ENCODE peak calls at places on chromosomes 12 and 14, in eight cellular contexts. One of them, this sample, is unnamed.

GRCh38 chr14:55117816-55118441 is 11.1 kb upstream of the LGALS3 start:
- DNase-seq in CD8-positive, alpha-beta T cell: no peak
- DNase-seq in coronary artery: no peak
- DNase-seq in epithelial cell of proximal tubule: no peak
- DNase-seq in A549: no peak
- DNase-seq in AG04450: no peak
- DNase-seq in lower lobe of right lung: no peak
- DNase-seq in tibial artery: no peak
- DNase-seq in this sample: no peak

GRCh38 chr12:50221228-50222008 is 54.2 kb upstream of the CERS5 start:
- DNase-seq in lower lobe of right lung: no peak
- DNase-seq in CD8-positive, alpha-beta T cell: no peak
- DNase-seq in coronary artery: no peak
- DNase-seq in A549: peak
- DNase-seq in tibial artery: no peak
- DNase-seq in epithelial cell of proximal tubule: no peak
- DNase-seq in AG04450: peak
- DNase-seq in this sample: no peak

GRCh38 chr12:105294886-105295479 is 35.5 kb upstream of the C12orf75 start:
- DNase-seq in lower lobe of right lung: no peak
- DNase-seq in coronary artery: no peak
- DNase-seq in A549: no peak
- DNase-seq in AG04450: no peak
- DNase-seq in CD8-positive, alpha-beta T cell: no peak
- DNase-seq in tibial artery: no peak
- DNase-seq in epithelial cell of proximal tubule: no peak
- DNase-seq in this sample: no peak

GRCh38 chr12:94872007-94872653 is 131.4 kb downstream of the NDUFA12 start:
- DNase-seq in AG04450: no peak
- DNase-seq in epithelial cell of proximal tubule: no peak
- DNase-seq in coronary artery: no peak
- DNase-seq in lower lobe of right lung: no peak
- DNase-seq in A549: no peak
- DNase-seq in tibial artery: no peak
- DNase-seq in CD8-positive, alpha-beta T cell: no peak
- DNase-seq in this sample: no peak

GRCh38 chr12:31853977-31854376 is 105.2 kb upstream of the RESF1 start:
- DNase-seq in A549: no peak
- DNase-seq in CD8-positive, alpha-beta T cell: no peak
- DNase-seq in epithelial cell of proximal tubule: no peak
- DNase-seq in lower lobe of right lung: no peak
- DNase-seq in coronary artery: no peak
- DNase-seq in tibial artery: no peak
- DNase-seq in AG04450: no peak
- DNase-seq in this sample: no peak

GRCh38 chr12:119673634-119674033 is 5.7 kb downstream of the PRKAB1 start:
- DNase-seq in tibial artery: no peak
- DNase-seq in epithelial cell of proximal tubule: no peak
- DNase-seq in A549: no peak
- DNase-seq in coronary artery: no peak
- DNase-seq in lower lobe of right lung: no peak
- DNase-seq in AG04450: no peak
- DNase-seq in CD8-positive, alpha-beta T cell: no peak
- DNase-seq in this sample: no peak

GRCh38 chr12:46227616-46228015 is 41.2 kb downstream of the SLC38A1 start:
- DNase-seq in tibial artery: no peak
- DNase-seq in epithelial cell of proximal tubule: no peak
- DNase-seq in CD8-positive, alpha-beta T cell: no peak
- DNase-seq in lower lobe of right lung: no peak
- DNase-seq in A549: no peak
- DNase-seq in AG04450: no peak
- DNase-seq in coronary artery: no peak
- DNase-seq in this sample: no peak

GRCh38 chr12:110717037-110717436 is 25.7 kb downstream of the PPP1CC start:
- DNase-seq in CD8-positive, alpha-beta T cell: no peak
- DNase-seq in AG04450: no peak
- DNase-seq in lower lobe of right lung: no peak
- DNase-seq in coronary artery: no peak
- DNase-seq in tibial artery: no peak
- DNase-seq in epithelial cell of proximal tubule: no peak
- DNase-seq in A549: no peak
- DNase-seq in this sample: no peak

GRCh38 chr14:57578427-57579220 is 85.0 kb upstream of the CCDC198 start:
- DNase-seq in epithelial cell of proximal tubule: peak
- DNase-seq in AG04450: no peak
- DNase-seq in CD8-positive, alpha-beta T cell: no peak
- DNase-seq in coronary artery: no peak
- DNase-seq in tibial artery: no peak
- DNase-seq in lower lobe of right lung: no peak
- DNase-seq in A549: no peak
- DNase-seq in this sample: no peak

GRCh38 chr12:66964629-66965028 is 285.8 kb upstream of the GRIP1 start:
- DNase-seq in A549: no peak
- DNase-seq in AG04450: no peak
- DNase-seq in lower lobe of right lung: no peak
- DNase-seq in CD8-positive, alpha-beta T cell: no peak
- DNase-seq in coronary artery: no peak
- DNase-seq in tibial artery: no peak
- DNase-seq in epithelial cell of proximal tubule: no peak
- DNase-seq in this sample: no peak

GRCh38 chr14:105397350-105397931 is 897 bp upstream of the TEX22 start:
- DNase-seq in lower lobe of right lung: no peak
- DNase-seq in CD8-positive, alpha-beta T cell: no peak
- DNase-seq in AG04450: no peak
- DNase-seq in tibial artery: no peak
- DNase-seq in epithelial cell of proximal tubule: no peak
- DNase-seq in coronary artery: no peak
- DNase-seq in A549: no peak
- DNase-seq in this sample: no peak

GRCh38 chr12:47604474-47604873 is 101.4 kb downstream of the RPAP3 start:
- DNase-seq in AG04450: no peak
- DNase-seq in epithelial cell of proximal tubule: no peak
- DNase-seq in A549: no peak
- DNase-seq in coronary artery: no peak
- DNase-seq in tibial artery: no peak
- DNase-seq in CD8-positive, alpha-beta T cell: no peak
- DNase-seq in lower lobe of right lung: no peak
- DNase-seq in this sample: no peak

GRCh38 chr12:40980346-40981005 is 207.6 kb upstream of the PDZRN4 start:
- DNase-seq in A549: no peak
- DNase-seq in AG04450: no peak
- DNase-seq in coronary artery: no peak
- DNase-seq in tibial artery: no peak
- DNase-seq in epithelial cell of proximal tubule: no peak
- DNase-seq in lower lobe of right lung: no peak
- DNase-seq in CD8-positive, alpha-beta T cell: no peak
- DNase-seq in this sample: no peak

GRCh38 chr14:42222924-42223471 is 616.3 kb downstream of the LRFN5 start:
- DNase-seq in CD8-positive, alpha-beta T cell: no peak
- DNase-seq in A549: peak
- DNase-seq in coronary artery: no peak
- DNase-seq in tibial artery: peak
- DNase-seq in lower lobe of right lung: no peak
- DNase-seq in AG04450: peak
- DNase-seq in epithelial cell of proximal tubule: peak
- DNase-seq in this sample: peak

GRCh38 chr12:120075034-120075616 is 41.4 kb downstream of the RAB35 start:
- DNase-seq in epithelial cell of proximal tubule: no peak
- DNase-seq in CD8-positive, alpha-beta T cell: no peak
- DNase-seq in tibial artery: no peak
- DNase-seq in A549: no peak
- DNase-seq in coronary artery: no peak
- DNase-seq in lower lobe of right lung: no peak
- DNase-seq in AG04450: no peak
- DNase-seq in this sample: no peak

DNA sequence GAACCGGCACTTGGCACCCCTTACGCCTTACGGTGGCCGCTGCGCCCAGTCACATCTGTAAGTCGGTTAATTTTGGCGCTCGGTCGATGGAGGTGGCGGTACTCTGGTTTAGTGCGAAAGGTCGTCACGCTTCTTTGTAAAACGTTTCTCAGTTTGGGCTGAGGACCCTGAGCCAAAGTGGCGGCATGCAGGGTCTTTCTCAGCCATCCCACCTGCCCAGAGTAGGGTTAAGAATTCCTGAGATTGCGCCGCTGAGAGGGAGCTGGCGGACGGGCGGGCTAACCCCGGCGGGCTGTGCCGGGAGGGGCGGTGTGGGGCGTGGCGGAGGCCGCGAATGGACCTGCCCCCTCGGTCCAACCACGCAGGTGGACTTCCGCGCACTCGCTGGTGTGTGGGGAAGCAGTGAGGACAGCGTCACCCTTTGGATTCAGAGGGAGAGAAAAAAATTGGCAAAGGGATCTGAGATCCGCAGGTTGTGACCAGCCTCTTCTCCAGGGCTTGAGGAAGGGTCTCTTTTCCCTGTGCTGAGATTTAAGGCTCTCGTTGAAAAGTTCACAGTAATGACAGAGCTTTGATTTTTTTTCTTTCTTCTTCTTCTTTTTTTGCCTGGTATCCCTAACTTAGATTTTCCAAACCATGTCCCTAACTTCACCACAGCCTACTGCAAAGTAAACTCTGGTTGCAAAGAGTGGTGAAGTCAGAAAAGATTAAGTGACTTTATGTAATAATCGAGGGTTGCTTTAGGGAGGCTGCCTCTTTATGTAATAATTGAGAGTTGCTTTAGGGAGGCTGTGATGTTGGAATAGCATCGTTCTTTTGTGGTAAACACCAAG is 602 bp upstream of the FBXO33 start:
- DNase-seq in epithelial cell of proximal tubule: peak
- DNase-seq in A549: peak
- DNase-seq in lower lobe of right lung: peak
- DNase-seq in coronary artery: peak
- DNase-seq in tibial artery: peak
- DNase-seq in CD8-positive, alpha-beta T cell: no peak
- DNase-seq in AG04450: no peak
- DNase-seq in this sample: peak
- TF ChIP-seq CTCF in epithelial cell of proximal tubule: peak
- TF ChIP-seq CTCF in A549: peak
- TF ChIP-seq CTCF in lower lobe of right lung: peak
- TF ChIP-seq CTCF in coronary artery: no peak
- TF ChIP-seq CTCF in tibial artery: no peak
- TF ChIP-seq CTCF in CD8-positive, alpha-beta T cell: no peak
- TF ChIP-seq CTCF in AG04450: peak
- TF ChIP-seq CTCF in this sample: no peak

DNA sequence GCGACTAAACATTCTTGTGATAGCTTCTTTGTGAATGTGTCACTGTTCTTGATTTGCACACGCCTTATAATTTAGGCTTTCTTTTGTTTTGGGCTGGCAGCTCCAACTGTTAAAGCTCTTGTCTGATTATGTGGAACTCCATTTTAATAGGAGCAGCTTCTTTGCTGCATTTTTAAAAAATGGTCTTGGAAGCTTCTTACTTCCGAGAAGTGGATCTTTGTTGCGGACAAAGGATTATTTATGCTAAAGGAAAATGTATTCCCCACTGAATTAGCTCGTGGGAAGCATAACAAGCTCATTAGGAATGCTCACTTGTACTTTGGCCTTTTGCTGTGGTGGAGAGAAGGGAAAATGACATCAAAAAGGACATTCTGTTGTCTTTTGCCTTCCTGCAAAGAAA is 20.0 kb downstream of the GAS2L3 start:
- DNase-seq in coronary artery: no peak
- DNase-seq in A549: no peak
- DNase-seq in AG04450: no peak
- DNase-seq in lower lobe of right lung: no peak
- DNase-seq in epithelial cell of proximal tubule: no peak
- DNase-seq in tibial artery: no peak
- DNase-seq in CD8-positive, alpha-beta T cell: no peak
- DNase-seq in this sample: no peak
- H3K4me3 ChIP-seq in coronary artery: no peak
- H3K4me3 ChIP-seq in A549: no peak
- H3K4me3 ChIP-seq in AG04450: peak
- H3K4me3 ChIP-seq in lower lobe of right lung: no peak
- H3K4me3 ChIP-seq in epithelial cell of proximal tubule: peak
- H3K4me3 ChIP-seq in tibial artery: no peak
- H3K4me3 ChIP-seq in CD8-positive, alpha-beta T cell: no peak
- H3K4me3 ChIP-seq in this sample: no peak

DNA sequence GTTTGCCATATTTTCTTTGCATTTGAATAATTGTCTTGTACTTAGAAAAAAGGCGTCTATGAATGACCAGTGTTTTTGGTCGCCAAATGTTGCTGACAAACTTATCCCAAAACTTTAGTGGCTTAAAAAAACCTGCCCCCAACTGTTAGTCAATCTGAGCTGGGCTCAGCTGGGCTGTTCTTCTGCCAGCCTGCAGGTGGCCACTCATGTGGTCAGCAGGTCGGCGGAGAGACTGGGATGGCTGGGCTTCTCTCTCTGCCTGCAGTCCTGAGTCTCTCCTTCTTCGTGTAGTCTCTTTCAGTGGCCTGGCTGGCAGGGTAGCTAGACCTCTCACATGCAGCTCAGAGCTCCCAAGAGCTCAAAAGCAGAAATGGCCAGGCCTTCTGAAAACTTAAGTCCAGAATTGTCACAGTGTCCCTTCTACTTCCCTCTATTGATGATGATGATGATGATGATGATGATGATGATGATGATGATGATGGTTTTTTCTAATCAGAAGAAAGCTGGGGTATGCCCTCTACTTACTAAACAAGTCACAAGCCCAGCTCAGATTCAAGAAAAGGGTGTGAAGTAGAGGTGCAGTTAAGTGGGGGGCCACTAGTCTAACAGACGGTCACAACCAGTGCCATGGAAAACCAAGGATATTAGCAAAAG is 87.9 kb downstream of the PTPN11 start:
- DNase-seq in A549: peak
- DNase-seq in coronary artery: no peak
- DNase-seq in epithelial cell of proximal tubule: no peak
- DNase-seq in lower lobe of right lung: no peak
- DNase-seq in AG04450: no peak
- DNase-seq in tibial artery: no peak
- DNase-seq in CD8-positive, alpha-beta T cell: no peak
- DNase-seq in this sample: no peak
- TF ChIP-seq CTCF in A549: no peak
- TF ChIP-seq CTCF in coronary artery: no peak
- TF ChIP-seq CTCF in epithelial cell of proximal tubule: peak
- TF ChIP-seq CTCF in lower lobe of right lung: no peak
- TF ChIP-seq CTCF in AG04450: peak
- TF ChIP-seq CTCF in tibial artery: no peak
- TF ChIP-seq CTCF in CD8-positive, alpha-beta T cell: no peak
- TF ChIP-seq CTCF in this sample: peak

DNA sequence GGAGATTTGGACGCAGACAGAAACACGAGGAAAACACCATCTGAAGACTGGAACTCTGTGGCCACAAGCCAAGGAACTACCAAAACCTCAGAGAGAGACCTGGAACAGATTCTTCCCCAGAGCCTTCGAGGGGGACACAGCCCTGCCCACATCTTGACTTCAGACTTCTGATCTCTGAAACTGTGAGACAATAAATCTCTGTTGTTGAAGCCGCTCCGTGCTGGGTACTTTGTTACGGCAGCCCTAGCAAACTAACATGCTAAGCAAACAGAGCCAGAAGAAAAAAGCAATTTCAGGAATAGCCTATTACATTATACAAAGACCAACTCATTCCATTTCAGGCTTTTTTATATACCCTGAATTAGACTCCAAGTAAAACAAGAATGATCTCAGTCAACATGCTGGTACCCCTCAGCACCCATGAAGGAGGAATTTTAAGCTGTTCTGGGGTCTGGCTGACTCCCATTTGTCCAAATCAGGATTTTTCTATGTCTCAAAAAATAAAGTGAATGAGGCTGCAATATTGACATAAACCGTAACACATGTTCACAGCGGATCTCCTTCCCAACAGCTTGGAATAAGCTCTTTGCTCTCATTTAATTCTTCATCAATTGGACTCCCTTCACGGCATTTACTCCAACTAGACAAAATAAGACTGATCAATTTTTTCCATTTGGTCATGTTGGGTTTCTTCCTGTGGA is 190.1 kb downstream of the FOXN3 start:
- DNase-seq in lower lobe of right lung: no peak
- DNase-seq in tibial artery: peak
- DNase-seq in CD8-positive, alpha-beta T cell: no peak
- DNase-seq in AG04450: no peak
- DNase-seq in A549: no peak
- DNase-seq in coronary artery: no peak
- DNase-seq in epithelial cell of proximal tubule: no peak
- DNase-seq in this sample: no peak
- H3K4me3 ChIP-seq in lower lobe of right lung: no peak
- H3K4me3 ChIP-seq in tibial artery: no peak
- H3K4me3 ChIP-seq in CD8-positive, alpha-beta T cell: no peak
- H3K4me3 ChIP-seq in AG04450: no peak
- H3K4me3 ChIP-seq in A549: no peak
- H3K4me3 ChIP-seq in coronary artery: peak
- H3K4me3 ChIP-seq in epithelial cell of proximal tubule: no peak
- H3K4me3 ChIP-seq in this sample: no peak